ENCODE peak calls at places on chromosomes 2 and 18, in six cellular contexts. M, H, C, R, P and I are unnamed samples.

GRCh38 chr2:479031-479430 is 191.1 kb upstream of the ALKAL2 start:
- DNase-seq in M (no peak), H (no peak), C (no peak), R (no peak), P (no peak), I (no peak)

GRCh38 chr2:127811922-127812321 is 951 bp upstream of the WDR33 start:
- DNase-seq in M (no peak), H (no peak), C (no peak), R (no peak), P (no peak), I (no peak)

GRCh38 chr2:188485496-188485895 is 193.8 kb downstream of the GULP1 start:
- DNase-seq in M (no peak), H (no peak), C (no peak), R (no peak), P (no peak), I (no peak)

GRCh38 chr2:7880126-7880525 is 801.7 kb upstream of the ID2 start:
- DNase-seq in M (no peak), H (no peak), C (no peak), R (no peak), P (no peak), I (no peak)

GRCh38 chr18:7921938-7922587 is 354.9 kb downstream of the PTPRM start:
- DNase-seq in M (peak; percentile 50), H (no peak), C (no peak), R (no peak), P (no peak), I (no peak)

GRCh38 chr2:223697921-223698645 is 95.9 kb upstream of the SCG2 start:
- DNase-seq in M (no peak), H (no peak), C (no peak), R (no peak), P (no peak), I (no peak)

GRCh38 chr2:237603718-237604362 is 13.3 kb upstream of the RAB17 start:
- DNase-seq in M (peak; percentile 37), H (peak; percentile 31), C (no peak), R (no peak), P (no peak), I (no peak)

GRCh38 chr2:84879595-84880394 is 1.1 kb downstream of the TRABD2A start:
- DNase-seq in M (no peak), H (no peak), C (no peak), R (no peak), P (no peak), I (no peak)

GRCh38 chr2:203870481-203870880 is 2.9 kb downstream of the CTLA4 start:
- DNase-seq in M (no peak), H (no peak), C (no peak), R (no peak), P (no peak), I (no peak)

GRCh38 chr2:176554107-176555048 is 285.1 kb downstream of the MTX2 start:
- DNase-seq in M (peak; percentile 71), H (no peak), C (peak; percentile 77), R (peak; percentile 89), P (peak; percentile 72), I (peak; percentile 60)

GRCh38 chr2:26011990-26012856 is 21.7 kb upstream of the RAB10 start:
- DNase-seq in M (peak; percentile 52), H (no peak), C (peak; percentile 39), R (peak; percentile 78), P (no peak), I (peak; percentile 77)

GRCh38 chr2:53445376-53446072 is 322.1 kb upstream of the CHAC2 start:
- DNase-seq in M (peak; percentile 24), H (no peak), C (no peak), R (no peak), P (no peak), I (no peak)

GRCh38 chr2:200590090-200590489 is 4.3 kb downstream of the AOX1 start:
- DNase-seq in M (peak; percentile 75), H (no peak), C (no peak), R (no peak), P (no peak), I (no peak)

GRCh38 chr18:35688757-35689156 is 107.2 kb downstream of the GALNT1 start:
- DNase-seq in M (no peak), H (no peak), C (peak; percentile 30), R (no peak), P (no peak), I (no peak)

GRCh38 chr2:73979686-73980085 is 5.0 kb upstream of the TET3 start:
- DNase-seq in M (peak; percentile 90), H (no peak), C (no peak), R (no peak), P (no peak), I (no peak)

GRCh38 chr2:108968619-108969018 is 20.4 kb downstream of the EDAR start:
- DNase-seq in M (peak; percentile 28), H (no peak), C (no peak), R (no peak), P (no peak), I (no peak)

GRCh38 chr2:188024811-188025210 is 266.9 kb upstream of the GULP1 start:
- DNase-seq in M (peak; percentile 40), H (no peak), C (no peak), R (no peak), P (no peak), I (no peak)

GRCh38 chr2:173205375-173205774 is 129.7 kb downstream of the MAP3K20 start:
- DNase-seq in M (peak; percentile 98), H (no peak), C (no peak), R (no peak), P (no peak), I (no peak)

GRCh38 chr2:118371500-118371899 is 283.2 kb downstream of the INSIG2 start:
- DNase-seq in M (peak; percentile 78), H (no peak), C (no peak), R (no peak), P (no peak), I (peak; percentile 44)

GRCh38 chr2:27954261-27954673 is 63.7 kb downstream of the BABAM2 start:
- DNase-seq in M (peak; percentile 67), H (no peak), C (no peak), R (no peak), P (no peak), I (no peak)

GRCh38 chr2:133812826-133813617 is 244.8 kb upstream of the NCKAP5 start:
- DNase-seq in M (peak; percentile 64), H (no peak), C (no peak), R (no peak), P (no peak), I (no peak)

GRCh38 chr2:143607446-143608110 is 478.4 kb downstream of the ARHGAP15 start:
- DNase-seq in M (no peak), H (no peak), C (no peak), R (no peak), P (no peak), I (no peak)

GRCh38 chr2:233295891-233296290 is 11.7 kb upstream of the SAG start:
- DNase-seq in M (no peak), H (no peak), C (no peak), R (no peak), P (no peak), I (no peak)

GRCh38 chr18:9348079-9348671 is 13.6 kb downstream of the TWSG1 start:
- DNase-seq in M (peak; percentile 62), H (no peak), C (no peak), R (no peak), P (no peak), I (no peak)

GRCh38 chr2:166610180-166610919 is 116.3 kb upstream of the SCN7A start:
- DNase-seq in M (no peak), H (no peak), C (no peak), R (no peak), P (no peak), I (no peak)

GRCh38 chr2:122070241-122070731 is 314.8 kb downstream of the TSN start:
- DNase-seq in M (peak; percentile 39), H (no peak), C (no peak), R (no peak), P (no peak), I (no peak)

GRCh38 chr18:79466591-79466990 is 70.9 kb downstream of the NFATC1 start:
- DNase-seq in M (no peak), H (no peak), C (no peak), R (no peak), P (no peak), I (no peak)

GRCh38 chr2:29260151-29260772 is 145.0 kb downstream of the CLIP4 start:
- DNase-seq in M (peak; percentile 62), H (no peak), C (no peak), R (no peak), P (no peak), I (no peak)

GRCh38 chr2:48733067-48733503 is 22.4 kb downstream of the LHCGR start:
- DNase-seq in M (no peak), H (no peak), C (no peak), R (peak; percentile 34), P (peak; percentile 76), I (no peak)

GRCh38 chr2:204313256-204313655 is 232.0 kb upstream of the PARD3B start:
- DNase-seq in M (no peak), H (no peak), C (no peak), R (no peak), P (no peak), I (no peak)

GRCh38 chr18:12376034-12376717 is 851 bp downstream of the AFG3L2 start:
- DNase-seq in M (peak; percentile 22), H (no peak), C (no peak), R (peak; percentile 60), P (peak; percentile 52), I (no peak)

GRCh38 chr2:143937563-143938346 is 582.2 kb downstream of the ZEB2 start:
- DNase-seq in M (no peak), H (no peak), C (no peak), R (no peak), P (peak; percentile 52), I (no peak)

GRCh38 chr2:21014364-21015280 is 29.3 kb downstream of the APOB start:
- DNase-seq in M (no peak), H (no peak), C (no peak), R (no peak), P (no peak), I (no peak)

GRCh38 chr2:11433875-11434274 is 32.1 kb downstream of the E2F6 start:
- DNase-seq in M (no peak), H (no peak), C (no peak), R (no peak), P (no peak), I (no peak)

GRCh38 chr18:77407733-77408132 is 158.1 kb downstream of the GALR1 start:
- DNase-seq in M (no peak), H (no peak), C (no peak), R (no peak), P (no peak), I (no peak)